ENCODE peak calls at places on chromosome 11, in four cellular contexts. One of them, this sample, is unnamed.

GRCh38 chr11:112745958-112746357 is 215.3 kb upstream of the NCAM1 start:
- DNase-seq in GM12891: no peak
- DNase-seq in stimulated activated naive CD8-positive, alpha-beta T cell treated with anti-CD3 and anti-CD28 coated beads, Interleukin-15, Interleukin-2, amounts not matched to agents 100 U/mL and 50 U/mL, for 24 hours: no peak
- DNase-seq in HT1080: no peak
- DNase-seq in this sample: no peak

GRCh38 chr11:102293873-102294601 is 23.2 kb upstream of the BIRC3 start:
- DNase-seq in stimulated activated naive CD8-positive, alpha-beta T cell treated with anti-CD3 and anti-CD28 coated beads, Interleukin-15, Interleukin-2, amounts not matched to agents 100 U/mL and 50 U/mL, for 24 hours: no peak
- DNase-seq in HT1080: peak
- DNase-seq in GM12891: no peak
- DNase-seq in this sample: peak

GRCh38 chr11:70433038-70433437 is 34.7 kb downstream of the CTTN start:
- DNase-seq in GM12891: no peak
- DNase-seq in stimulated activated naive CD8-positive, alpha-beta T cell treated with anti-CD3 and anti-CD28 coated beads, Interleukin-15, Interleukin-2, amounts not matched to agents 100 U/mL and 50 U/mL, for 24 hours: no peak
- DNase-seq in HT1080: no peak
- DNase-seq in this sample: no peak

GRCh38 chr11:20337526-20338154 is 25.9 kb upstream of the HTATIP2 start:
- DNase-seq in stimulated activated naive CD8-positive, alpha-beta T cell treated with anti-CD3 and anti-CD28 coated beads, Interleukin-15, Interleukin-2, amounts not matched to agents 100 U/mL and 50 U/mL, for 24 hours: no peak
- DNase-seq in GM12891: peak
- DNase-seq in HT1080: peak
- DNase-seq in this sample: peak

GRCh38 chr11:15446929-15447328 is 332.2 kb downstream of the INSC start:
- DNase-seq in GM12891: no peak
- DNase-seq in stimulated activated naive CD8-positive, alpha-beta T cell treated with anti-CD3 and anti-CD28 coated beads, Interleukin-15, Interleukin-2, amounts not matched to agents 100 U/mL and 50 U/mL, for 24 hours: no peak
- DNase-seq in HT1080: no peak
- DNase-seq in this sample: no peak

GRCh38 chr11:25981998-25982397 is 349.9 kb upstream of the ANO3 start:
- DNase-seq in stimulated activated naive CD8-positive, alpha-beta T cell treated with anti-CD3 and anti-CD28 coated beads, Interleukin-15, Interleukin-2, amounts not matched to agents 100 U/mL and 50 U/mL, for 24 hours: no peak
- DNase-seq in GM12891: no peak
- DNase-seq in HT1080: peak
- DNase-seq in this sample: peak

GRCh38 chr11:118933486-118933885 is 7.8 kb upstream of the BCL9L start:
- DNase-seq in GM12891: no peak
- DNase-seq in stimulated activated naive CD8-positive, alpha-beta T cell treated with anti-CD3 and anti-CD28 coated beads, Interleukin-15, Interleukin-2, amounts not matched to agents 100 U/mL and 50 U/mL, for 24 hours: no peak
- DNase-seq in HT1080: no peak
- DNase-seq in this sample: no peak

GRCh38 chr11:117725048-117725734 is 71.8 kb downstream of the DSCAML1 start:
- DNase-seq in HT1080: no peak
- DNase-seq in stimulated activated naive CD8-positive, alpha-beta T cell treated with anti-CD3 and anti-CD28 coated beads, Interleukin-15, Interleukin-2, amounts not matched to agents 100 U/mL and 50 U/mL, for 24 hours: no peak
- DNase-seq in GM12891: no peak
- DNase-seq in this sample: no peak

GRCh38 chr11:66415423-66415822 is 5.4 kb upstream of the NPAS4 start:
- DNase-seq in GM12891: no peak
- DNase-seq in stimulated activated naive CD8-positive, alpha-beta T cell treated with anti-CD3 and anti-CD28 coated beads, Interleukin-15, Interleukin-2, amounts not matched to agents 100 U/mL and 50 U/mL, for 24 hours: no peak
- DNase-seq in HT1080: no peak
- DNase-seq in this sample: no peak

GRCh38 chr11:44632466-44633123 is 67.1 kb downstream of the CD82 start:
- DNase-seq in stimulated activated naive CD8-positive, alpha-beta T cell treated with anti-CD3 and anti-CD28 coated beads, Interleukin-15, Interleukin-2, amounts not matched to agents 100 U/mL and 50 U/mL, for 24 hours: no peak
- DNase-seq in GM12891: no peak
- DNase-seq in HT1080: peak
- DNase-seq in this sample: peak

GRCh38 chr11:115578275-115578674 is 74.1 kb upstream of the CADM1 start:
- DNase-seq in HT1080: no peak
- DNase-seq in stimulated activated naive CD8-positive, alpha-beta T cell treated with anti-CD3 and anti-CD28 coated beads, Interleukin-15, Interleukin-2, amounts not matched to agents 100 U/mL and 50 U/mL, for 24 hours: no peak
- DNase-seq in GM12891: no peak
- DNase-seq in this sample: no peak

GRCh38 chr11:69854719-69855118 is 35.5 kb upstream of the FGF3 start:
- DNase-seq in stimulated activated naive CD8-positive, alpha-beta T cell treated with anti-CD3 and anti-CD28 coated beads, Interleukin-15, Interleukin-2, amounts not matched to agents 100 U/mL and 50 U/mL, for 24 hours: no peak
- DNase-seq in GM12891: no peak
- DNase-seq in HT1080: peak
- DNase-seq in this sample: peak

GRCh38 chr11:13462311-13462927 is 603 bp downstream of the BTBD10 start:
- DNase-seq in stimulated activated naive CD8-positive, alpha-beta T cell treated with anti-CD3 and anti-CD28 coated beads, Interleukin-15, Interleukin-2, amounts not matched to agents 100 U/mL and 50 U/mL, for 24 hours: peak
- DNase-seq in GM12891: no peak
- DNase-seq in HT1080: peak
- DNase-seq in this sample: peak

GRCh38 chr11:96335389-96335788 is 7.6 kb downstream of the MAML2 start:
- DNase-seq in HT1080: no peak
- DNase-seq in stimulated activated naive CD8-positive, alpha-beta T cell treated with anti-CD3 and anti-CD28 coated beads, Interleukin-15, Interleukin-2, amounts not matched to agents 100 U/mL and 50 U/mL, for 24 hours: no peak
- DNase-seq in GM12891: no peak
- DNase-seq in this sample: no peak

GRCh38 chr11:39236916-39237315 is 2222.5 kb downstream of the LRRC4C start:
- DNase-seq in GM12891: no peak
- DNase-seq in stimulated activated naive CD8-positive, alpha-beta T cell treated with anti-CD3 and anti-CD28 coated beads, Interleukin-15, Interleukin-2, amounts not matched to agents 100 U/mL and 50 U/mL, for 24 hours: no peak
- DNase-seq in HT1080: peak
- DNase-seq in this sample: no peak

GRCh38 chr11:76791861-76792260 is 8.7 kb downstream of the TSKU start:
- DNase-seq in HT1080: peak
- DNase-seq in stimulated activated naive CD8-positive, alpha-beta T cell treated with anti-CD3 and anti-CD28 coated beads, Interleukin-15, Interleukin-2, amounts not matched to agents 100 U/mL and 50 U/mL, for 24 hours: no peak
- DNase-seq in GM12891: no peak
- DNase-seq in this sample: peak

GRCh38 chr11:36455658-36456111 is 54.4 kb downstream of the TRAF6 start:
- DNase-seq in stimulated activated naive CD8-positive, alpha-beta T cell treated with anti-CD3 and anti-CD28 coated beads, Interleukin-15, Interleukin-2, amounts not matched to agents 100 U/mL and 50 U/mL, for 24 hours: no peak
- DNase-seq in GM12891: no peak
- DNase-seq in HT1080: peak
- DNase-seq in this sample: peak

GRCh38 chr11:45104006-45104789 is 42.2 kb upstream of the PRDM11 start:
- DNase-seq in stimulated activated naive CD8-positive, alpha-beta T cell treated with anti-CD3 and anti-CD28 coated beads, Interleukin-15, Interleukin-2, amounts not matched to agents 100 U/mL and 50 U/mL, for 24 hours: no peak
- DNase-seq in GM12891: no peak
- DNase-seq in HT1080: no peak
- DNase-seq in this sample: no peak

GRCh38 chr11:95241673-95242072 is 10.7 kb upstream of the SESN3 start:
- DNase-seq in HT1080: no peak
- DNase-seq in stimulated activated naive CD8-positive, alpha-beta T cell treated with anti-CD3 and anti-CD28 coated beads, Interleukin-15, Interleukin-2, amounts not matched to agents 100 U/mL and 50 U/mL, for 24 hours: no peak
- DNase-seq in GM12891: no peak
- DNase-seq in this sample: no peak

GRCh38 chr11:69699213-69699612 is 4.6 kb downstream of the FGF19 start:
- DNase-seq in stimulated activated naive CD8-positive, alpha-beta T cell treated with anti-CD3 and anti-CD28 coated beads, Interleukin-15, Interleukin-2, amounts not matched to agents 100 U/mL and 50 U/mL, for 24 hours: no peak
- DNase-seq in HT1080: no peak
- DNase-seq in GM12891: no peak
- DNase-seq in this sample: peak

GRCh38 chr11:73862971-73863370 is 13.7 kb downstream of the COA4 start:
- DNase-seq in HT1080: no peak
- DNase-seq in GM12891: no peak
- DNase-seq in stimulated activated naive CD8-positive, alpha-beta T cell treated with anti-CD3 and anti-CD28 coated beads, Interleukin-15, Interleukin-2, amounts not matched to agents 100 U/mL and 50 U/mL, for 24 hours: no peak
- DNase-seq in this sample: no peak

GRCh38 chr11:117557321-117557720 is 229.7 kb downstream of the CEP164 start:
- DNase-seq in stimulated activated naive CD8-positive, alpha-beta T cell treated with anti-CD3 and anti-CD28 coated beads, Interleukin-15, Interleukin-2, amounts not matched to agents 100 U/mL and 50 U/mL, for 24 hours: no peak
- DNase-seq in HT1080: no peak
- DNase-seq in GM12891: no peak
- DNase-seq in this sample: no peak

GRCh38 chr11:72160319-72160718 is 24.8 kb downstream of the FOLR3 start:
- DNase-seq in HT1080: no peak
- DNase-seq in stimulated activated naive CD8-positive, alpha-beta T cell treated with anti-CD3 and anti-CD28 coated beads, Interleukin-15, Interleukin-2, amounts not matched to agents 100 U/mL and 50 U/mL, for 24 hours: no peak
- DNase-seq in GM12891: no peak
- DNase-seq in this sample: no peak

GRCh38 chr11:68994161-68994890 is 13.5 kb upstream of the MRGPRD start:
- DNase-seq in stimulated activated naive CD8-positive, alpha-beta T cell treated with anti-CD3 and anti-CD28 coated beads, Interleukin-15, Interleukin-2, amounts not matched to agents 100 U/mL and 50 U/mL, for 24 hours: no peak
- DNase-seq in GM12891: no peak
- DNase-seq in HT1080: no peak
- DNase-seq in this sample: no peak

GRCh38 chr11:12430912-12431311 is 53.5 kb downstream of the PARVA start:
- DNase-seq in stimulated activated naive CD8-positive, alpha-beta T cell treated with anti-CD3 and anti-CD28 coated beads, Interleukin-15, Interleukin-2, amounts not matched to agents 100 U/mL and 50 U/mL, for 24 hours: no peak
- DNase-seq in HT1080: peak
- DNase-seq in GM12891: no peak
- DNase-seq in this sample: peak

GRCh38 chr11:38100836-38101235 is 1502.8 kb upstream of the RAG2 start:
- DNase-seq in stimulated activated naive CD8-positive, alpha-beta T cell treated with anti-CD3 and anti-CD28 coated beads, Interleukin-15, Interleukin-2, amounts not matched to agents 100 U/mL and 50 U/mL, for 24 hours: no peak
- DNase-seq in HT1080: no peak
- DNase-seq in GM12891: no peak
- DNase-seq in this sample: no peak

GRCh38 chr11:12731841-12732336 is 57.7 kb downstream of the TEAD1 start:
- DNase-seq in stimulated activated naive CD8-positive, alpha-beta T cell treated with anti-CD3 and anti-CD28 coated beads, Interleukin-15, Interleukin-2, amounts not matched to agents 100 U/mL and 50 U/mL, for 24 hours: no peak
- DNase-seq in GM12891: no peak
- DNase-seq in HT1080: peak
- DNase-seq in this sample: peak

GRCh38 chr11:69876013-69876412 is 56.8 kb upstream of the FGF3 start:
- DNase-seq in stimulated activated naive CD8-positive, alpha-beta T cell treated with anti-CD3 and anti-CD28 coated beads, Interleukin-15, Interleukin-2, amounts not matched to agents 100 U/mL and 50 U/mL, for 24 hours: no peak
- DNase-seq in HT1080: no peak
- DNase-seq in GM12891: no peak
- DNase-seq in this sample: no peak

GRCh38 chr11:17991799-17992433 is 20.9 kb downstream of the SERGEF start:
- DNase-seq in HT1080: peak
- DNase-seq in GM12891: peak
- DNase-seq in stimulated activated naive CD8-positive, alpha-beta T cell treated with anti-CD3 and anti-CD28 coated beads, Interleukin-15, Interleukin-2, amounts not matched to agents 100 U/mL and 50 U/mL, for 24 hours: peak
- DNase-seq in this sample: peak

GRCh38 chr11:11519184-11519583 is 102.6 kb downstream of the GALNT18 start:
- DNase-seq in stimulated activated naive CD8-positive, alpha-beta T cell treated with anti-CD3 and anti-CD28 coated beads, Interleukin-15, Interleukin-2, amounts not matched to agents 100 U/mL and 50 U/mL, for 24 hours: no peak
- DNase-seq in HT1080: no peak
- DNase-seq in GM12891: no peak
- DNase-seq in this sample: peak

This sample was measured in RPMI7951.